ENCODE peak calls at places on chromosomes 13 and 19, in seven cellular contexts. V, Y, H, W, K, J and T are unnamed samples.

GRCh38 chr13:41222259-41222852 is 28.0 kb upstream of the KBTBD7 start:
- DNase-seq in W (peak; percentile 17), Y (peak; percentile 75), K (peak; percentile 67), J (peak; percentile 52), V (peak; percentile 62), H (peak; percentile 40), T (peak; percentile 63)

GRCh38 chr13:111939285-111940278 is 127.4 kb upstream of the SOX1 start:
- DNase-seq in H (no peak), Y (no peak), V (peak; percentile 20), W (no peak), J (no peak), K (peak; percentile 27), T (no peak)

GRCh38 chr13:98565726-98566577 is 11.0 kb downstream of the STK24 start:
- DNase-seq in Y (no peak), J (no peak), V (no peak), W (no peak), K (no peak), H (no peak), T (no peak)

GRCh38 chr19:43551399-43552197 is 18.6 kb downstream of the ZNF575 start:
- DNase-seq in H (no peak), K (no peak), J (no peak), V (no peak), Y (no peak), W (no peak), T (no peak)

GRCh38 chr19:28843771-28844492 is 369.0 kb downstream of the UQCRFS1 start:
- DNase-seq in V (no peak), Y (no peak), J (no peak), W (no peak), K (no peak), H (no peak), T (no peak)

GRCh38 chr19:14248578-14249011 is 42.6 kb upstream of the ADGRL1 start:
- DNase-seq in W (peak; percentile 87), Y (peak; percentile 98), V (no peak), J (no peak), K (peak; percentile 95), H (no peak), T (peak; percentile 55)

GRCh38 chr19:41321600-41322270 is 11.8 kb downstream of the CCDC97 start:
- DNase-seq in V (peak; percentile 80), K (peak; percentile 92), Y (peak; percentile 93), H (peak; percentile 80), W (peak; percentile 51), J (peak; percentile 65), T (peak; percentile 92)

GRCh38 chr19:51702754-51703654 is 9.9 kb downstream of the SPACA6 start:
- DNase-seq in Y (peak; percentile 91), W (no peak), K (peak; percentile 91), J (peak; percentile 65), V (peak; percentile 81), H (no peak), T (peak; percentile 28)

GRCh38 chr19:55092423-55093318 is 17.0 kb downstream of the EPS8L1 start:
- DNase-seq in W (no peak), J (no peak), H (no peak), Y (peak; percentile 63), K (peak; percentile 88), V (peak; percentile 81), T (no peak)

GRCh38 chr13:92158335-92158734 is 759.9 kb downstream of the GPC5 start:
- DNase-seq in W (no peak), V (no peak), J (no peak), K (no peak), H (peak; percentile 31), Y (no peak), T (peak; percentile 62)

GRCh38 chr13:38664920-38665319 is 22.0 kb upstream of the FREM2 start:
- DNase-seq in V (no peak), Y (no peak), W (no peak), J (no peak), K (no peak), H (no peak), T (no peak)

GRCh38 chr19:56270676-56271075 is 1.9 kb upstream of the EDDM13 start:
- DNase-seq in K (no peak), H (peak; percentile 14), W (no peak), J (no peak), V (no peak), Y (no peak), T (no peak)

GRCh38 chr19:4067396-4068057 is 828 bp upstream of the ZBTB7A start:
- DNase-seq in K (peak; percentile 31), W (no peak), V (no peak), H (no peak), J (no peak), Y (no peak), T (no peak)

GRCh38 chr13:50654341-50654740 is 189.2 kb downstream of the DLEU7 start:
- DNase-seq in K (no peak), Y (no peak), H (no peak), W (no peak), J (no peak), V (no peak), T (no peak)

GRCh38 chr13:99058527-99059495 is 80.9 kb upstream of the DOCK9 start:
- DNase-seq in H (no peak), V (no peak), J (no peak), W (no peak), K (no peak), Y (no peak), T (no peak)

DNA sequence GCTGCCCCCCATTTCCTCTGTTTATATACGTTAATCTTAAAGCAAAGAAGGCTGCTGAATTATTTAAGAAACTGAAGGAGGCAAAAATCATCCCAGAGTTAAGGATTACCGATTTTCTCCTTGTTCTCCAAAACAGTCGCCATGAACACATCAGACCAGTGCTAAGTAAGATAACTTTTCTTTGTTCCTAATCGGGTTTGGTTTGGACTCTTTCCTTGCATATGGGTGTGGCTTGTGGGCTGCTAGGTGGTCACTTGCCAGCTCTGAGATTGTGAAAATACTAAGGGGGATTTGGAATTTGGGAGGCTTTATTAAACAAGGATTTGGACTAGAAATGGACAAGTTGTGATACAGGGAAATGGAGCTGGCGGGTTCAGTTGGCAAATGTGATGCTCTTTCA is 212.1 kb downstream of the OXGR1 start:
- DNase-seq in K (no peak), J (no peak), W (no peak), Y (no peak), H (no peak), V (no peak), T (no peak)
- H3K4ac ChIP-seq in K (no peak overlapping the region), J (no peak overlapping the region), W (no peak overlapping the region), Y (no peak overlapping the region), H (no peak overlapping the region), V (no peak overlapping the region), T (no peak overlapping the region)

DNA sequence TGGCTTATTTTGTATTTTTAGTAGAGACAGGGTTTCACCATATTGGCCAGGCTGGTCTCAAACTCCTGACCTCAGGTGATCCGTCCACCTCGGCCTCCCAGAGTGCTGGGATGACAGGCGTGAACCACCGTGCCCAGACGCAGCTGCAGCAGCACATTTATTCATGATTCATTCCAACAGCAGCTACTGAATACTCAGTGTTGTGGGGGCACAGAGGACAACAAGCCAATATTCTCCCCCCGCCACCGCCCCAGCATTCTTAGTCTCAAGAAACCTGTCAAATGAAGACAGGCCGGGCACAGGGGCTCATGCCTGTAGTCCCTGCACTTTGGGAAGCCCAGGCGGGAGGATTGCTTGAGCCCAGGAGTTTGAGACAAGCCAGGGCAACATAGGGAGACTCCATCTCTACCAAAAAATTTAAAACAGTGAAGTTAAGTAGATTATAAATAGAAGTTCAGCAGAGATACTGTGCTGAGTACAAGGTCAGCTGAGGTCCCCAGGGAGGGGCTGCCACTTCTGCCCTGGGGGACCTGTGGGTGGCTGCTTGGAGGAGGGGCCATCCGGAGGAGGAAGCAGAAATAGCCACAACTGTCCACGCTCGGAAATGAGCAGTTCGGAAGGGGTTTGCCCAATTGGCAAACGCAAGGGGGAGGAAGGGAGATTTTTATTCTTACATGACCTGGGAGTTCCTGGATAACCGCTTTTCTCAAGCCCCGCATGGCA is 4.3 kb downstream of the DOT1L start:
- DNase-seq in H (peak; percentile 44), K (no peak), Y (no peak), V (no peak), J (peak; percentile 65), W (no peak), T (peak; percentile 83)
- H3K9ac ChIP-seq in H (no peak overlapping the region), K (no peak overlapping the region), Y (no peak overlapping the region), V (no peak overlapping the region), J (no peak overlapping the region), W (no peak overlapping the region), T (peak overlapping the region; percentile 95)

GRCh38 chr19:35832054-35832453 is 19.4 kb upstream of the PRODH2 start:
- DNase-seq in Y (no peak), J (no peak), V (no peak), K (no peak), W (no peak), H (no peak), T (no peak)
- H3K27me3 ChIP-seq in Y (no peaks in the 10 kb centered on the region), J (no peaks in the 10 kb centered on the region), V (no peaks in the 10 kb centered on the region), K (no peaks in the 10 kb centered on the region), W (no peaks in the 10 kb centered on the region), H (peaks cover 19% of the 10 kb centered on the region), T (peaks cover 26% of the 10 kb centered on the region)

DNA sequence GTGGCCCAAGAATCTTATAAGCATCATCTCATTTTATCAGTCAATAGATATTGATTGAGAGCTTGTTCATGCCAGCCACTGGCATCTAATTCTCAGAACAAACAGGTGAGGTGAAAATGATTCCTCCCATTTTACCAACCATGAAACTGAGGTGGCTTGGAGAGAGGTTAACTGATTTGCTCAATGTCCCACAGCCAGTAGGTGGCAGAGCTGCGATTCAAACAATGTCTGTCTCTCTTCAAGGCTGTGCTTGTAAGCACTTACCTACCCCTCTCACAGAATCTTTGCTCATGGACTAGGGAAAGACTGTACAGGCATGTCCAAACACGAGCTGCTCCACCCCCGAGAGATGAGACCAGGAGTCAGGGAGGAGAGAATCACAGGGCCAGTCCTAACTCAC is 21.5 kb upstream of the GSX1 start:
- DNase-seq in W (no peak), H (peak; percentile 13), V (no peak), Y (peak; percentile 57), K (peak; percentile 61), J (peak; percentile 13), T (no peak)
- H3K4ac ChIP-seq in W (no peak overlapping the region), H (no peak overlapping the region), V (no peak overlapping the region), Y (no peak overlapping the region), K (no peak overlapping the region), J (no peak overlapping the region), T (no peak overlapping the region)

DNA sequence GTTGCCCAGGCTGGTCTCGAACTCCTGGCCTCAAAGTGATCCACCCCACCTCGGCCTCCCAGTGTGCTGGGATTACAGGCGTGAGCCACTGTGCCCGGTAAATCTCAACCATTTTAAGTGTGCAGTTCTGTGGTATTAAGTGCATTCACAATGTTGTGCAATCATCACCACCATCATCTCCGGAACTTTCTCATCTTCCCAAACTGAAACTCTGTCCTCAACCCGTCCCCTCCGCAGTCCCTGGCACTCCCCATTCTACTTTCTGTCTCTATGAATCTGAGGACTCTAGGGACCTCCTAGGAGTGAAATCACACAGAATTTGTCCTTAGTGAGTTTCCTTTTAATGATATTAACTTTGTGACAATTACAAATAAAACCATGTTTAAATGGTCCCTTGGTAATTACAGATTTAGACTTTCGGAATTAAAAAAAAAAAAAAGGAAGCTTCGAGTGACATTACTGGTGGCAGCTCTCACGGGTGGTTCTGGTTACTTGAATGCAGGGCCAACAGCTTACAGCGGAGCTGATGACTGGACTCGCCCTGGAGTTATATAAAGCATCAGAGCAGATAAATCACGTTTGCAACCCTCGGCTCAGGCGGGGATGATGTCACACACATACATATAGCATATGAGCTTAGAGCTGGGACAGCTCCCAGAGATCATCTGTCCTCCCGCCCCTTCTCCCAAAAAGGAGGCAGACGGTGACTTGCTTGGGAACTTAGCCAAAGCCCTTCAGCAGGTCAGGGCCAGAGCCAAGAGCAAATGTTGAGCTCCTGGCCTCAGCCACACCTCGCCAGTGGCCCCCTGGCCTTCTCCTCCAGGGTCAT is 89.8 kb downstream of the ZNF557 start:
- DNase-seq in J (peak; percentile 33), Y (no peak), V (no peak), W (no peak), K (no peak), H (peak; percentile 95), T (peak; percentile 76)
- H3K9ac ChIP-seq in J (no peak overlapping the region), Y (no peak overlapping the region), V (no peak overlapping the region), W (peak overlapping the region; percentile 12), K (no peak overlapping the region), H (no peak overlapping the region), T (peak overlapping the region; percentile 91)